ENCODE peak calls at places on chromosomes 16 and 17, in ten cellular contexts. One of them, this sample, is unnamed.

GRCh38 chr16:69084301-69084700 is 21.2 kb upstream of the HAS3 start:
- DNase-seq in neural progenitor cell: no peak
- DNase-seq in BJ: no peak
- DNase-seq in neural crest cell: no peak
- DNase-seq in cardiac muscle cell: peak
- DNase-seq in kidney epithelial cell: no peak
- DNase-seq in fibroblast of the aortic adventitia: peak
- DNase-seq in tibial artery: no peak
- DNase-seq in HFFc6: no peak
- DNase-seq in RWPE1: no peak
- DNase-seq in this sample: no peak

GRCh38 chr17:39116224-39116623 is 35.2 kb downstream of the PLXDC1 start:
- DNase-seq in neural progenitor cell: no peak
- DNase-seq in BJ: no peak
- DNase-seq in neural crest cell: no peak
- DNase-seq in cardiac muscle cell: no peak
- DNase-seq in kidney epithelial cell: no peak
- DNase-seq in fibroblast of the aortic adventitia: no peak
- DNase-seq in tibial artery: no peak
- DNase-seq in HFFc6: no peak
- DNase-seq in RWPE1: no peak
- DNase-seq in this sample: no peak

GRCh38 chr17:54524501-54524900 is 376.2 kb upstream of the TOM1L1 start:
- DNase-seq in neural progenitor cell: no peak
- DNase-seq in BJ: no peak
- DNase-seq in neural crest cell: no peak
- DNase-seq in cardiac muscle cell: no peak
- DNase-seq in kidney epithelial cell: no peak
- DNase-seq in fibroblast of the aortic adventitia: no peak
- DNase-seq in tibial artery: no peak
- DNase-seq in HFFc6: no peak
- DNase-seq in RWPE1: no peak
- DNase-seq in this sample: no peak

GRCh38 chr16:27355610-27356009 is 41.8 kb downstream of the IL4R start:
- DNase-seq in neural progenitor cell: peak
- DNase-seq in BJ: no peak
- DNase-seq in neural crest cell: no peak
- DNase-seq in cardiac muscle cell: peak
- DNase-seq in kidney epithelial cell: no peak
- DNase-seq in fibroblast of the aortic adventitia: peak
- DNase-seq in tibial artery: no peak
- DNase-seq in HFFc6: peak
- DNase-seq in RWPE1: no peak
- DNase-seq in this sample: peak

GRCh38 chr17:58318065-58318481 is 10.5 kb downstream of the TSPOAP1 start:
- DNase-seq in neural progenitor cell: no peak
- DNase-seq in BJ: no peak
- DNase-seq in neural crest cell: no peak
- DNase-seq in cardiac muscle cell: no peak
- DNase-seq in kidney epithelial cell: no peak
- DNase-seq in fibroblast of the aortic adventitia: no peak
- DNase-seq in tibial artery: no peak
- DNase-seq in HFFc6: no peak
- DNase-seq in RWPE1: no peak
- DNase-seq in this sample: peak

GRCh38 chr16:59021751-59022150 is 287.6 kb upstream of the GOT2 start:
- DNase-seq in neural progenitor cell: no peak
- DNase-seq in BJ: no peak
- DNase-seq in neural crest cell: no peak
- DNase-seq in cardiac muscle cell: no peak
- DNase-seq in kidney epithelial cell: peak
- DNase-seq in fibroblast of the aortic adventitia: no peak
- DNase-seq in tibial artery: no peak
- DNase-seq in HFFc6: peak
- DNase-seq in RWPE1: peak
- DNase-seq in this sample: no peak

GRCh38 chr16:61050547-61050946 is 985.7 kb downstream of the CDH8 start:
- DNase-seq in neural progenitor cell: no peak
- DNase-seq in BJ: no peak
- DNase-seq in neural crest cell: no peak
- DNase-seq in cardiac muscle cell: no peak
- DNase-seq in kidney epithelial cell: no peak
- DNase-seq in fibroblast of the aortic adventitia: no peak
- DNase-seq in tibial artery: no peak
- DNase-seq in HFFc6: no peak
- DNase-seq in RWPE1: no peak
- DNase-seq in this sample: no peak

GRCh38 chr16:56245197-56245596 is 53.9 kb downstream of the GNAO1 start:
- DNase-seq in neural progenitor cell: no peak
- DNase-seq in BJ: peak
- DNase-seq in neural crest cell: no peak
- DNase-seq in cardiac muscle cell: no peak
- DNase-seq in kidney epithelial cell: peak
- DNase-seq in fibroblast of the aortic adventitia: no peak
- DNase-seq in tibial artery: no peak
- DNase-seq in HFFc6: peak
- DNase-seq in RWPE1: peak
- DNase-seq in this sample: no peak

GRCh38 chr17:79796570-79797491 is at the start of gene CBX8:
- DNase-seq in neural progenitor cell: peak
- DNase-seq in BJ: peak
- DNase-seq in neural crest cell: peak
- DNase-seq in cardiac muscle cell: peak
- DNase-seq in kidney epithelial cell: peak
- DNase-seq in fibroblast of the aortic adventitia: peak
- DNase-seq in tibial artery: peak
- DNase-seq in HFFc6: peak
- DNase-seq in RWPE1: peak
- DNase-seq in this sample: peak

GRCh38 chr17:36934144-36934758 is 3.0 kb upstream of the LHX1 start:
- DNase-seq in neural progenitor cell: peak
- DNase-seq in BJ: no peak
- DNase-seq in neural crest cell: no peak
- DNase-seq in cardiac muscle cell: no peak
- DNase-seq in kidney epithelial cell: no peak
- DNase-seq in fibroblast of the aortic adventitia: no peak
- DNase-seq in tibial artery: no peak
- DNase-seq in HFFc6: no peak
- DNase-seq in RWPE1: no peak
- DNase-seq in this sample: no peak
- TF ChIP-seq CTCF in neural progenitor cell: peak
- TF ChIP-seq CTCF in BJ: no peak
- TF ChIP-seq CTCF in neural crest cell: no peak
- TF ChIP-seq CTCF in cardiac muscle cell: no peak
- TF ChIP-seq CTCF in kidney epithelial cell: peak
- TF ChIP-seq CTCF in fibroblast of the aortic adventitia: no peak
- TF ChIP-seq CTCF in tibial artery: no peak
- TF ChIP-seq CTCF in HFFc6: no peak
- TF ChIP-seq CTCF in RWPE1: no peak
- TF ChIP-seq CTCF in this sample: no peak

GRCh38 chr17:11871773-11872172 is 125.5 kb downstream of the ZNF18 start:
- DNase-seq in neural progenitor cell: no peak
- DNase-seq in BJ: no peak
- DNase-seq in neural crest cell: no peak
- DNase-seq in cardiac muscle cell: no peak
- DNase-seq in kidney epithelial cell: no peak
- DNase-seq in fibroblast of the aortic adventitia: no peak
- DNase-seq in tibial artery: no peak
- DNase-seq in HFFc6: no peak
- DNase-seq in RWPE1: no peak
- DNase-seq in this sample: no peak
- TF ChIP-seq CTCF in neural progenitor cell: no peak
- TF ChIP-seq CTCF in BJ: no peak
- TF ChIP-seq CTCF in neural crest cell: no peak
- TF ChIP-seq CTCF in cardiac muscle cell: no peak
- TF ChIP-seq CTCF in kidney epithelial cell: no peak
- TF ChIP-seq CTCF in fibroblast of the aortic adventitia: no peak
- TF ChIP-seq CTCF in tibial artery: no peak
- TF ChIP-seq CTCF in HFFc6: no peak
- TF ChIP-seq CTCF in RWPE1: no peak
- TF ChIP-seq CTCF in this sample: no peak

DNA sequence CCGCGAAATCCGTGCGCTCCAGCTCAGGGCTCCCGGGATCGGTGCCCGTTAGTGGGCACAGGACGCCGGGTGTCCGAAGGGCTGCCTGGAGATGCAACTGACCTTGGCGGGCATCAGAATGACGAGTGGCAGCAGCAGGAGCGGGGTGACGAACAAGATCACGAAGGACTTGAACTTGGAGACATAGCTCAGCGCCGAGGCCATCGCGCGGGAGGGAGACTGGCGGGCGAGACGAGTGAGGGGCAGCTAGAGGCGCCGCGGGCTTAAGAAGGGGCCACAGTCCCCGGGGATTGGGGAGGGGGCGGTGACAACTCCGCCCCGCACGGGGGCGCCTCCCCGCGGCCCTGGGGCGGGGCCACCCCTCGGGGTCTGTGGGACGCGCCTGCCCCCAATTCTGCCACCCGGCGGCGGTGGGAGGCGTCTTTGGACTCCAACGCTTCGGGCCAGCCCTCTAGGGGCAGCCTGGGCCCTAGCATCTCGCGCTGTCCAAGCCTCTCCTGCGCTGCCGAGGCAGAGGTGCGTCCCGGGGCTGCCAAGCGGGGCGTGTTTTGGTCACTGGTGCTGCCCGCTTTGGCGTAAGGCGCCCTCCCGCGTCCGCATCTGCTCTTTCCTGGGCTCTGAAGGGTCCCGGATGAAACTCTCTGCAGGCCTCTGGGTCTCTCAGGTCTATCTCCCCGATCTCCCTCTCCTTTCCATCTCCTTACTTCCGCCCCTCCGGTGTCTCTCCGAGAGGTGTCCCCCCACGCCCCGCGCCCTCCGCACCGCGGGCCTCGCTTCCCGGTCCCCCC is at the start of gene SLC13A5:
- DNase-seq in neural progenitor cell: peak
- DNase-seq in BJ: no peak
- DNase-seq in neural crest cell: peak
- DNase-seq in cardiac muscle cell: peak
- DNase-seq in kidney epithelial cell: no peak
- DNase-seq in fibroblast of the aortic adventitia: peak
- DNase-seq in tibial artery: no peak
- DNase-seq in HFFc6: no peak
- DNase-seq in RWPE1: no peak
- DNase-seq in this sample: no peak
- TF ChIP-seq CTCF in neural progenitor cell: peak
- TF ChIP-seq CTCF in BJ: peak
- TF ChIP-seq CTCF in neural crest cell: peak
- TF ChIP-seq CTCF in cardiac muscle cell: peak
- TF ChIP-seq CTCF in kidney epithelial cell: peak
- TF ChIP-seq CTCF in fibroblast of the aortic adventitia: peak
- TF ChIP-seq CTCF in tibial artery: no peak
- TF ChIP-seq CTCF in HFFc6: peak
- TF ChIP-seq CTCF in RWPE1: peak
- TF ChIP-seq CTCF in this sample: peak

DNA sequence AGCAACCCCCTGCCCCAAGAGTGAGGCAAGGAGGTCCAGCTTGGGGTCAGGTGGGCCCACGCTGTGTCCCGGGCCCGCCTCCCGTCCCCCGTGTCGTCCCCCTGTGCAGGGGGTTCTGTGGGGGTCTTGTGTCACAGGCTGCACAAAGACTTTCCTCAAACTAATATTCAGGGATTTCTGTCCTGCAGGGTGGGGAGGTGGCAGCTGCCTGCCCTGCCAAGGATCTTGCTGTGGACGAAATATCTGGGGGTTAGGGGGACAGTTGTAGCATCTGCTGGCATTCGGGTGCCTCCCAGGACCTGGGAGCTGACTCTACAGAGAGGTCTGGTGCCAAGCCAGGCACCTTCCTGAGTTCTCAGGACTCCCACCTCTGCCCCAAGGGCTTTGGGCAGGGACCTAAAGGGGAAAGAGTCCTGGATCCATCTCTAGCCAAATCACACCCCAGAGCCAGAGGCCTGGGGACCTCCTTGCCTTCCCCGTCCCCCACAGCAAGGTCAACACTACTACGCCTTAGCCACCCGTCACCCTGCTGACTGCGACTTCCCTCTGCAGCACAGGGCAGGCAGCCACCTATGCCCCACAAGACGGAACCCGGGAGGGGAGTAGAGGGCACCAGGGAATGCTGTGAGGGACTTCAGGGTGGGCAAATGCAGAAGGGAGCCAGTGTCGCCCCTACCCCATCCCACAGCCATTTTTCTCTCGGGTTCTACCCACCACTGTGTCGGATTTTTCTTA is 59.3 kb downstream of the TMEM132E start:
- DNase-seq in neural progenitor cell: no peak
- DNase-seq in BJ: no peak
- DNase-seq in neural crest cell: no peak
- DNase-seq in cardiac muscle cell: no peak
- DNase-seq in kidney epithelial cell: no peak
- DNase-seq in fibroblast of the aortic adventitia: no peak
- DNase-seq in tibial artery: no peak
- DNase-seq in HFFc6: no peak
- DNase-seq in RWPE1: no peak
- DNase-seq in this sample: no peak
- TF ChIP-seq CTCF in neural progenitor cell: peak
- TF ChIP-seq CTCF in BJ: no peak
- TF ChIP-seq CTCF in neural crest cell: no peak
- TF ChIP-seq CTCF in cardiac muscle cell: no peak
- TF ChIP-seq CTCF in kidney epithelial cell: no peak
- TF ChIP-seq CTCF in fibroblast of the aortic adventitia: no peak
- TF ChIP-seq CTCF in tibial artery: no peak
- TF ChIP-seq CTCF in HFFc6: peak
- TF ChIP-seq CTCF in RWPE1: peak
- TF ChIP-seq CTCF in this sample: peak

DNA sequence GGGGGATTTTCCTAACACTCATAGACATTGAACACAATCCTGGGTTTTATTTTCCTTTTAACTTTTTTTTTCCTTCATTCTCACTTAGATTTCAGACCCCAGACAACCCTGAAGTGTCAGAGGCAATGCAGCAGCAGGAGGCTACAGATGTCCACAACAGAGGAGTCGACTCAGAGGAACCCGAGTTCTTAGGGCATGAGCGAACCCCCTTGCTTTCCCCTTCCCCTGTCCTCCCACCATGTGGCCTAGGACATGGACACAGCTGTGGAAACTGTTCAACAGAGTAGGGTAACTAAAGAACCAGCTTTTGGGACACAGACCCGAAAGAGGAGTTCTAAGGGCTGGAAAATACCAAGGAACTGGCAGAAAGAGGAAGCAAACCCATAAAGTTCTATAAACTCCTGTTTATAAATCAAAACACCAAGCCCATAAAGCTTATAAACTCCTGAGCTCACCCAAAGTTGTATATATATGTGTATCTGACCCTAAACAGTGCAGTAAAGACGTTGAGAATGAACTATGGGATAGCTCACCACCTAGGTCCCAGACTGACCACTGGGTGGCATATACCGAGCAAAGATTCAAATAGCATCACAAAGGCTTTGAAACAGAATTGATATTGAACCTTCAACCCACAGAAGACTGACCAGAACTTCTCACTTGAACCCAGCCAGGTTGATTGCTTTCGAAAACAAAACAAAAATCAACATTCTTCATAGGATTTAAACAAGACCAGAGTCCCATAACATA is 33.9 kb downstream of the CMTM4 start:
- DNase-seq in neural progenitor cell: no peak
- DNase-seq in BJ: no peak
- DNase-seq in neural crest cell: no peak
- DNase-seq in cardiac muscle cell: peak
- DNase-seq in kidney epithelial cell: no peak
- DNase-seq in fibroblast of the aortic adventitia: peak
- DNase-seq in tibial artery: no peak
- DNase-seq in HFFc6: peak
- DNase-seq in RWPE1: peak
- DNase-seq in this sample: no peak
- TF ChIP-seq CTCF in neural progenitor cell: peak
- TF ChIP-seq CTCF in BJ: peak
- TF ChIP-seq CTCF in neural crest cell: peak
- TF ChIP-seq CTCF in cardiac muscle cell: peak
- TF ChIP-seq CTCF in kidney epithelial cell: peak
- TF ChIP-seq CTCF in fibroblast of the aortic adventitia: peak
- TF ChIP-seq CTCF in tibial artery: peak
- TF ChIP-seq CTCF in HFFc6: peak
- TF ChIP-seq CTCF in RWPE1: peak
- TF ChIP-seq CTCF in this sample: peak